ENCODE peak calls at places on chromosome 7, in ten cellular contexts. Q is hepatocyte; R is Jurkat, Clone E6-1; B is A549; F is lower leg skin; X is CD8-positive, alpha-beta T cell; J is kidney; Z is cardiac fibroblast; C is testis; D is heart left ventricle. A is an unnamed sample.
A peak's percentile ranks its signal among the peaks of the same experiment; 100 is the strongest.

GRCh38 chr7:55242613-55243012 is 122.5 kb upstream of the LANCL2 start:
- DNase-seq in F (no peak), R (no peak), X (no peak), C (no peak), Z (no peak), B (no peak), Q (no peak), D (no peak), J (no peak), A (no peak)

GRCh38 chr7:5704534-5704922 is 76.9 kb downstream of the RNF216 start:
- DNase-seq in Z (peak; percentile 91), R (peak; percentile 68), D (peak; percentile 76), C (peak; percentile 89), Q (peak; percentile 83), J (no peak), X (peak; percentile 57), F (peak; percentile 95), B (peak; percentile 77), A (no peak)

GRCh38 chr7:48035967-48036478 is 680 bp downstream of the C7orf57 start:
- DNase-seq in X (no peak), Z (peak; percentile 31), F (no peak), Q (peak; percentile 33), J (peak; percentile 83), B (peak; percentile 17), R (no peak), C (peak; percentile 37), D (peak; percentile 25), A (no peak)

GRCh38 chr7:85405016-85405415 is 218.2 kb upstream of the SEMA3D start:
- DNase-seq in J (no peak), F (no peak), X (no peak), Z (peak; percentile 3), D (no peak), R (no peak), C (no peak), B (no peak), Q (no peak), A (peak; percentile 52)

GRCh38 chr7:153515359-153515758 is 536.8 kb upstream of the DPP6 start:
- DNase-seq in C (no peak), F (no peak), D (no peak), Q (no peak), J (no peak), X (no peak), B (no peak), Z (no peak), R (no peak), A (no peak)

GRCh38 chr7:115128163-115128562 is 206.3 kb downstream of the MDFIC start:
- DNase-seq in D (no peak), Q (no peak), Z (no peak), X (no peak), B (no peak), J (no peak), F (no peak), C (no peak), R (no peak), A (no peak)

GRCh38 chr7:103811997-103812396 is 177.5 kb downstream of the RELN start:
- DNase-seq in B (no peak), R (no peak), D (no peak), J (no peak), Q (peak; percentile 20), X (no peak), Z (no peak), C (no peak), F (no peak), A (no peak)

GRCh38 chr7:145812218-145812617 is 304.4 kb upstream of the CNTNAP2 start:
- DNase-seq in D (no peak), C (no peak), X (no peak), J (no peak), Q (no peak), Z (no peak), R (no peak), F (no peak), B (no peak), A (no peak)

DNA sequence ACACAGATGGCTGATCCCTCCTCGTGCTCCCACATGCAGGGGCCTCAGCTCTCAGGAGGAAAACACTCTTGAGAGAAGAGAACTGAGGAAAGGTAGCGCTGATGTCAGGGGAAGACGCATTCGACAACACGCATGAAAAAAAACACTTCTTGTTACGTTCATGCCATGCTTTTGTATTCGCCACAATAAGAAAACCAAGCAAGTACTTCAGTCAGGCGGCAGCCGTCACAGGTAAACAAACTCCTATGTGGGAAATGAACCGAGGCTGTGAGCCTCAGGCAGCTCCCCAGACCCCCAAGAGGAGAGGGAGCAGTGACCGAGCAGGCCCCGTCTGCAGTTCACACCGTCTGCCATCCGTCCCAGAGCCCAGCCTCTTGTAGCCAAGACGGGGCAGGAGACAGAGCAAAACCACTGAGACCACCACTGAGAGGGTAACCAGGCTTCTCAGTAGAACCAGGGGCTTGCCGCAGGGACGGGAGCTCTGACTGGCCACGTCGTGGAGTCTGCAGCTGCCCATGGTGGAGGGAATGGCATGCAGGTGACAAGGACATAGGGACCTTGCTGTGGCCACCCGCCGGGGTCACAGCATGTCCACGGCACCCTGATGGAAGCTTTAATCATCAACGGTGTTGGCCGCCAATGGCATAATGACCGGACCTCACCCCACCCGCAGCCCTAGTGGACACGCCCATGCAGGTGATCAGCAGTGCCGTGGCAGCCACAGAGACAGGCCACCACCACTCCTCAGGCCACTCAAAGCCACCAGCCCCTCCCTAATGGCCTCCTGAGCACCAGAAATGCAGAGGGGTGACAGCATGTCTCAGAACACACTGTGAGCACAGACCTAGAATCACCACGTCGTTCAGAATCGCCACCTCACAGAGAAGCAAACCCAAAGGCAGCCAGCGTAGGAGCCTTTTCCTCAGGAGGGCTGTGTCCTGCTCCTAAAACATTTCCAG is 304.3 kb downstream of the PTPRN2 start:
- DNase-seq in Q (no peak), X (no peak), R (no peak), B (no peak), C (no peak), Z (no peak), D (no peak), F (peak; percentile 70), J (no peak), A (no peak)
- H3K4me3 ChIP-seq in Q (no peak overlapping the region), X (no peak overlapping the region), R (no peak overlapping the region), B (no peak overlapping the region), C (no peak overlapping the region), Z (no peak overlapping the region), D (no peak overlapping the region), F (no peak overlapping the region), J (no peak overlapping the region), A (no peak overlapping the region)

GRCh38 chr7:25235471-25235870 is 7.2 kb upstream of the NPVF start:
- DNase-seq in J (no peak), C (no peak), X (no peak), D (no peak), Q (no peak), Z (no peak), R (no peak), F (no peak), B (no peak), A (no peak)
- H3K4me3 ChIP-seq in J (no peak overlapping the region), C (no peak overlapping the region), X (no peak overlapping the region), D (no peak overlapping the region), Q (no peak overlapping the region), Z (no peak overlapping the region), R (no peak overlapping the region), F (no peak overlapping the region), B (no peak overlapping the region), A (no peak overlapping the region)

DNA sequence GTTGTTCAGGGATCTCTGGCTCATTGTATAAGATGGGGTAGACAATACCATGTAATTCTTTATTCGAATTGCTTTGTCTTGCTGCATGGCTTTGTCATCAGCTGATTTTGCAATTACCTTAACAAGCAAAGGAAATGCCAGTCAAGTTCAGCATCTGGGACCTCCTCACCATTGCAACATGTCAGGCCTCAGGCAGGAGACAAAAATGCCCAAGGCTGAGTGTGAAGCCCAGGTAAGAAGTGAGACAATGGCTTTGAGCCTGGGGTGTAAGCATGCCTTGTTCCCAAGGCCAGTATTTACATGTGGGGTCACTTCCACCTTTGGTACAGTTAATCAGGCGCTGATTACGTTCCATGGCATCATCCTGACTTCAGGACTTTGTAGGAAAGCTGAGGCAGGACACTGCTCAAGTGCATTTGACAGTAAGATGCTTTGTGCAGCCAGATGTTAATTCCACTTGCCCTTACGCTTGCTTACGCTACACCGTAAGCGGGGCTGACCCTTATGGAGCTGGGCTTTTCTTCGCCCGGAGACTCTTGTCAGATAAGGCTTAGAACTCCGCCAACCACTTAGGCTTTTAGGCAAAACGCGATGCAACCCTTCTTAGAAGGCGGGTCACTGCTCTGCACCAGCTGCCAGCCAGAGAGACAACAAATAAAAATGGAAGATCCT is 1.5 kb upstream of the SP4 start:
- DNase-seq in D (no peak), X (no peak), Q (no peak), Z (peak; percentile 5), F (no peak), J (no peak), B (no peak), R (no peak), C (no peak), A (no peak)
- H3K4me3 ChIP-seq in D (peak overlapping the region; percentile 98), X (peak overlapping the region; percentile 60), Q (peak overlapping the region; percentile 15), Z (peak overlapping the region; percentile 46), F (no peak overlapping the region), J (peak overlapping the region; percentile 83), B (peak overlapping the region; percentile 52), R (peak overlapping the region; percentile 54), C (peak overlapping the region; percentile 92), A (peak overlapping the region; percentile 74)

GRCh38 chr7:17040701-17041100 is 158.9 kb upstream of the AGR3 start:
- DNase-seq in Z (peak; percentile 50), D (no peak), X (no peak), B (no peak), F (no peak), Q (no peak), R (no peak), C (no peak), J (no peak), A (no peak)

GRCh38 chr7:17044396-17044795 is 162.6 kb upstream of the AGR3 start:
- DNase-seq in Z (no peak), J (no peak), Q (no peak), R (no peak), F (no peak), C (no peak), X (no peak), B (no peak), D (no peak), A (no peak)

GRCh38 chr7:17043012-17043877 is 161.5 kb upstream of the AGR3 start:
- DNase-seq in D (no peak), Q (no peak), Z (peak; percentile 87), J (no peak), F (no peak), X (no peak), C (no peak), R (no peak), B (peak; percentile 58), A (no peak)

GRCh38 chr7:17041324-17041723 is 159.5 kb upstream of the AGR3 start:
- DNase-seq in R (no peak), D (no peak), Z (peak; percentile 98), Q (no peak), F (no peak), X (no peak), J (no peak), B (peak; percentile 54), C (no peak), A (peak; percentile 75)

GRCh38 chr7:17042211-17042610 is 160.4 kb upstream of the AGR3 start:
- DNase-seq in X (no peak), C (no peak), Z (peak; percentile 11), B (no peak), R (no peak), D (no peak), F (no peak), J (no peak), Q (no peak), A (no peak)
- H3K4me3 ChIP-seq in X (no peak overlapping the region), C (no peak overlapping the region), Z (no peak overlapping the region), B (no peak overlapping the region), R (no peak overlapping the region), D (no peak overlapping the region), F (no peak overlapping the region), J (no peak overlapping the region), Q (no peak overlapping the region), A (no peak overlapping the region)

GRCh38 chr7:67711706-67712105 is 715.1 kb downstream of the TYW1 start:
- DNase-seq in C (no peak), D (no peak), Q (no peak), Z (no peak), X (no peak), R (no peak), F (no peak), B (no peak), J (no peak), A (no peak)

GRCh38 chr7:67705850-67706249 is 709.2 kb downstream of the TYW1 start:
- DNase-seq in C (no peak), Q (no peak), J (no peak), D (no peak), R (no peak), B (no peak), Z (no peak), X (no peak), F (no peak), A (no peak)
- H3K4me3 ChIP-seq in C (no peak overlapping the region), Q (no peak overlapping the region), J (no peak overlapping the region), D (no peak overlapping the region), R (no peak overlapping the region), B (no peak overlapping the region), Z (no peak overlapping the region), X (no peak overlapping the region), F (no peak overlapping the region), A (no peak overlapping the region)

A was measured in HFF-Myc.